ENCODE peak calls at places on chromosomes 12 and 14, in four cellular contexts. B, W, X and U are unnamed samples.

GRCh38 chr14:24171422-24172260 is at the start of gene REC8:
- DNase-seq in B (no peak), W (peak), X (no peak), U (peak)

GRCh38 chr14:105315941-105316562 is 1.5 kb downstream of the PACS2 start:
- DNase-seq in B (no peak), W (peak), X (no peak), U (peak)

GRCh38 chr12:55847033-55847432 is 4.3 kb upstream of the MMP19 start:
- DNase-seq in B (peak), W (no peak), X (no peak), U (no peak)

GRCh38 chr12:104503191-104503590 is 46.4 kb downstream of the CHST11 start:
- DNase-seq in B (no peak), W (no peak), X (no peak), U (no peak)

GRCh38 chr12:11780521-11781101 is 131.1 kb downstream of the ETV6 start:
- DNase-seq in B (no peak), W (no peak), X (no peak), U (no peak)

GRCh38 chr12:121872546-121873223 is 14.0 kb upstream of the HPD start:
- DNase-seq in B (peak), W (no peak), X (no peak), U (no peak)

GRCh38 chr12:31586703-31587102 is 4.2 kb downstream of the DENND5B start:
- DNase-seq in B (no peak), W (no peak), X (no peak), U (no peak)

GRCh38 chr12:112107728-112108447 is 695 bp downstream of the NAA25 start:
- DNase-seq in B (peak), W (peak), X (no peak), U (no peak)

GRCh38 chr12:69570000-69570516 is 15.2 kb upstream of the CCT2 start:
- DNase-seq in B (no peak), W (no peak), X (no peak), U (no peak)

GRCh38 chr14:49549881-49550280 is 36.3 kb downstream of the RPS29 start:
- DNase-seq in B (no peak), W (peak), X (no peak), U (no peak)

GRCh38 chr12:102690267-102690666 is 209.9 kb upstream of the IGF1 start:
- DNase-seq in B (no peak), W (no peak), X (no peak), U (no peak)

GRCh38 chr14:102829106-102829505 is 51.9 kb downstream of the TRAF3 start:
- DNase-seq in B (no peak), W (no peak), X (no peak), U (no peak)

GRCh38 chr12:55687746-55688145 is 20.0 kb downstream of the ITGA7 start:
- DNase-seq in B (no peak), W (no peak), X (no peak), U (no peak)

GRCh38 chr14:102824832-102825231 is 47.6 kb downstream of the TRAF3 start:
- DNase-seq in B (peak), W (no peak), X (no peak), U (no peak)

GRCh38 chr12:10170199-10170598 is 1.7 kb downstream of the OLR1 start:
- DNase-seq in B (no peak), W (no peak), X (no peak), U (no peak)

GRCh38 chr12:121915841-121916321 is 2.5 kb upstream of the CFAP251 start:
- DNase-seq in B (no peak), W (no peak), X (no peak), U (no peak)

GRCh38 chr14:36524874-36525745 is 5.1 kb upstream of the NKX2-1 start:
- DNase-seq in B (no peak), W (peak), X (no peak), U (no peak)

GRCh38 chr14:102496955-102497744 is 12.4 kb downstream of the ANKRD9 start:
- DNase-seq in B (no peak), W (no peak), X (no peak), U (no peak)

GRCh38 chr14:30214456-30215090 is 286.9 kb upstream of the PRKD1 start:
- DNase-seq in B (peak), W (no peak), X (no peak), U (no peak)

GRCh38 chr14:61218765-61219164 is 62.4 kb downstream of the TMEM30B start:
- DNase-seq in B (no peak), W (no peak), X (no peak), U (no peak)

GRCh38 chr12:64610660-64611429 is 550 bp downstream of the RASSF3 start:
- DNase-seq in B (peak), W (peak), X (no peak), U (peak)

GRCh38 chr14:52267501-52268190 is at the start of gene PTGDR:
- DNase-seq in B (no peak), W (peak), X (no peak), U (peak)